ENCODE peak calls at places on chromosome X, in four cellular contexts. X is neural progenitor cell, E is heart left ventricle, T is colonic mucosa. P is an unnamed sample.

GRCh38 chrX:13965531-13965930 is 64.2 kb downstream of the GEMIN8 start:
- DNase-seq in E (no peak), X (no peak), T (no peak), P (no peak)

GRCh38 chrX:34877451-34877850 is 65.1 kb upstream of the FAM47B start:
- DNase-seq in E (no peak), X (no peak), T (no peak), P (no peak)

GRCh38 chrX:139890991-139891700 is 41.7 kb downstream of the ATP11C start:
- DNase-seq in X (no peak), T (no peak), E (no peak), P (peak; percentile 38)

GRCh38 chrX:103418811-103419210 is 42.5 kb downstream of the BEX3 start:
- DNase-seq in X (no peak), E (no peak), T (no peak), P (no peak)

GRCh38 chrX:131046596-131046995 is 11.6 kb upstream of the ARHGAP36 start:
- DNase-seq in T (no peak), X (no peak), E (no peak), P (no peak)

GRCh38 chrX:122552291-122552800 is 631.7 kb upstream of the GRIA3 start:
- DNase-seq in X (no peak), E (no peak), T (no peak), P (no peak)

GRCh38 chrX:12526296-12526695 is 264.9 kb upstream of the PRPS2 start:
- DNase-seq in T (no peak), X (peak; percentile 23), E (no peak), P (no peak)

GRCh38 chrX:119529355-119530276 is 35.6 kb downstream of the STEEP1 start:
- DNase-seq in T (no peak), E (no peak), X (no peak), P (no peak)

GRCh38 chrX:30312858-30313257 is 3.7 kb upstream of the NR0B1 start:
- DNase-seq in X (no peak), T (no peak), E (no peak), P (no peak)

GRCh38 chrX:94288325-94288724 is 614.3 kb downstream of the FAM133A start:
- DNase-seq in X (peak; percentile 10), T (no peak), E (no peak), P (no peak)

GRCh38 chrX:1941291-1941690 is 326.4 kb downstream of the ASMT start:
- DNase-seq in T (no peak), X (peak; percentile 4), E (no peak), P (no peak)

GRCh38 chrX:1946974-1947373 is 332.1 kb downstream of the ASMT start:
- DNase-seq in E (no peak), T (no peak), X (no peak), P (no peak)

GRCh38 chrX:1945879-1946278 is 331.0 kb downstream of the ASMT start:
- DNase-seq in T (no peak), X (no peak), E (no peak), P (no peak)
- H3K36me3 ChIP-seq in T (no peaks in the 10 kb centered on the region), X (no peaks in the 10 kb centered on the region), E (no peaks in the 10 kb centered on the region), P (no peaks in the 10 kb centered on the region)

DNA sequence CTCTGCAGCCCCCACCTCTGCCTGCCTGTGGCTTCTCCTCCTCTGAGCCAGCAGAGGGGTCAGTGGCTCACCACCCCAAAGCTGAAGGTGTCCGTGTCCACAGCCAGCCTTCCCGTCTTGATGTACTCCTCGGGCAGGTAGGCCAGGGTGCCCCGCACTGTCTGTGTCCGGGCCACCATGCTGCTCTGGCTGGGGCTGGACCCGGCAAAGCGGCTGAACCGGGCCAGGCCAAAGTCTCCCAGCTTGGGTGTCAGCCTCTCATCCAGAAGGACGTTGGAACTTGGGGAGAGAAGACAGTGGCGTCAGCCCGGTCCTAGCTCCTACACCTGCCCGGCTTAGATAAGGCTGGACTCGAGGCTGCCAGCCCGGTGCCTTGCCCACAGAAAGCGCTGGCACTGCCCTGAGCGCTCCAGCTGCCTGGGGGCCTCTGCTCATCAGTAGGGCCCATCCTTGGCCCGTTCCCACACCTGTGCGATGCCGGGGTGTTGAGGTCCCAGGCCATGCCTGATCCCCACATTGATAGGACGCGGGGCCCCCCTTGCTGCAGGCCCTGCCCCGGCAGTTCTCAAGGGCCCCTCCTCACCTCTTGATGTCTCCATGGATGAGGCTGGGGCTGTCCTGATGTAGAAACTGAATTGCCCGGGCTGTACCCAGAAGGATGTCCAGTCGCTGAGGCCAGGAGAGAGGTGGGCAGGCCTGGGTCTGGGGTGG is 3.2 kb downstream of the IRAK1 start:
- DNase-seq in T (no peak), E (no peak), X (no peak), P (peak; percentile 65)
- H3K36me3 ChIP-seq in T (no peaks in the 10 kb centered on the region), E (peaks cover 3% of the 10 kb centered on the region), X (no peaks in the 10 kb centered on the region), P (no peaks in the 10 kb centered on the region)

GRCh38 chrX:24204958-24205357 is 55.4 kb downstream of the ZFX start:
- DNase-seq in E (no peak), X (no peak), T (no peak), P (no peak)

GRCh38 chrX:24208494-24209240 is 59.1 kb downstream of the ZFX start:
- DNase-seq in X (no peak), T (no peak), E (no peak), P (no peak)

GRCh38 chrX:24210190-24210589 is 60.7 kb downstream of the ZFX start:
- DNase-seq in E (no peak), T (no peak), X (no peak), P (no peak)

GRCh38 chrX:24204331-24204730 is 54.8 kb downstream of the ZFX start:
- DNase-seq in X (no peak), T (no peak), E (no peak), P (no peak)

GRCh38 chrX:24207826-24208225 is 58.3 kb downstream of the ZFX start:
- DNase-seq in T (no peak), X (no peak), E (no peak), P (no peak)
- H3K36me3 ChIP-seq in T (peaks cover 14% of the 10 kb centered on the region), X (peaks cover 27% of the 10 kb centered on the region), E (peaks cover 56% of the 10 kb centered on the region), P (peaks cover 11% of the 10 kb centered on the region)

DNA sequence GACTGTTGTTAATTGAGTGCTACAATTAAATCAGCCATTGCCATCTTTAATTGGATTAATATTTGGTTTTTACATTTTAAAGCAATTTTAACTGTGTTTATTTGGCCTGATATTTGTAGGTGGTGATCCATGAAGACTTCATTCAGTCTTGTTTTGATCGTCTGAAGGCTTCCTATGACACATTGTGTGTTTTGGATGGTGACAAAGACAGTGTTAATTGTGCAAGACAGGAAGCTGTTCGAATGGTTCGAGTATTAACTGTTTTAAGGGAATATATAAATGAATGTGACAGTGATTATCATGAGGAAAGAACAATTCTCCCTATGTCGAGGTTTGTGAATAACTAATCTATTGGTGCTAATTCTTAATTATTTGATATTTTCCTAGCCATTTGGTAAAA is 82.6 kb downstream of the USP9X start:
- DNase-seq in E (no peak), T (no peak), X (no peak), P (no peak)
- H3K36me3 ChIP-seq in E (peaks cover 83% of the 10 kb centered on the region), T (peaks cover 9% of the 10 kb centered on the region), X (peaks cover 13% of the 10 kb centered on the region), P (peaks cover 5% of the 10 kb centered on the region)

P was measured in small intestine.